ENCODE peak calls at places on chromosomes 4 and X, in four cellular contexts. K, R, D and C are unnamed samples.
A peak's percentile ranks its signal among the peaks of the same experiment; 100 is the strongest.

GRCh38 chrX:50071507-50071906 is 129.3 kb downstream of the AKAP4 start:
- DNase-seq in D (no peak), K (no peak), R (no peak), C (no peak)

GRCh38 chr4:40987151-40987550 is 227.2 kb downstream of the APBB2 start:
- DNase-seq in K (no peak), R (no peak), D (peak; percentile 46), C (no peak)

GRCh38 chr4:85084371-85085170 is 118.1 kb upstream of the WDFY3 start:
- DNase-seq in K (no peak), R (peak; percentile 73), D (peak; percentile 80), C (no peak)

GRCh38 chr4:185322805-185323204 is 72.9 kb downstream of the LRP2BP start:
- DNase-seq in R (no peak), K (no peak), D (peak; percentile 54), C (no peak)

GRCh38 chr4:148112231-148112982 is 329.8 kb downstream of the NR3C2 start:
- DNase-seq in K (no peak), D (peak; percentile 12), R (no peak), C (no peak)

GRCh38 chrX:24002792-24003191 is 24.2 kb downstream of the KLHL15 start:
- DNase-seq in K (no peak), R (no peak), D (peak; percentile 42), C (no peak)

GRCh38 chr4:48254381-48255072 is 15.1 kb downstream of the TEC start:
- DNase-seq in R (no peak), D (peak; percentile 23), K (no peak), C (no peak)

GRCh38 chr4:11039494-11040142 is 355.1 kb upstream of the CLNK start:
- DNase-seq in K (no peak), D (no peak), R (no peak), C (no peak)

GRCh38 chrX:120358687-120359086 is 3.2 kb upstream of the ATP1B4 start:
- DNase-seq in D (no peak), K (no peak), R (no peak), C (no peak)

GRCh38 chr4:75561789-75562188 is 5.9 kb downstream of the ODAPH start:
- DNase-seq in K (peak; percentile 68), D (no peak), R (no peak), C (no peak)

GRCh38 chrX:318068-318738 is 393 bp downstream of the GTPBP6 start:
- DNase-seq in D (peak; percentile 99), R (no peak), K (peak; percentile 100), C (peak; percentile 100)

GRCh38 chr4:59412739-59413138 is 1787.4 kb upstream of the ADGRL3 start:
- DNase-seq in D (no peak), R (no peak), K (no peak), C (no peak)

GRCh38 chr4:77699731-77700210 is 94.2 kb downstream of the CXCL13 start:
- DNase-seq in K (peak; percentile 62), R (no peak), D (peak; percentile 93), C (peak; percentile 33)

GRCh38 chr4:69760455-69760854 is at the start of gene SULT1B1:
- DNase-seq in K (no peak), D (peak; percentile 4), R (no peak), C (no peak)

GRCh38 chr4:187016101-187016500 is 292.4 kb upstream of the FAT1 start:
- DNase-seq in R (no peak), K (no peak), D (peak; percentile 2), C (no peak)

GRCh38 chr4:168636506-168637176 is 139.8 kb downstream of the PALLD start:
- DNase-seq in K (no peak), R (no peak), D (peak; percentile 79), C (no peak)

GRCh38 chr4:80058740-80059139 is 14.3 kb downstream of the ANTXR2 start:
- DNase-seq in D (no peak), K (no peak), R (no peak), C (no peak)

GRCh38 chrX:70498129-70498528 is 53.5 kb downstream of the DLG3 start:
- DNase-seq in D (no peak), K (no peak), R (no peak), C (no peak)

GRCh38 chrX:1144293-1144692 is 68.2 kb downstream of the CRLF2 start:
- DNase-seq in R (no peak), K (no peak), D (no peak), C (no peak)

GRCh38 chrX:40093586-40093985 is 4.2 kb downstream of the BCOR start:
- DNase-seq in D (no peak), K (no peak), R (no peak), C (no peak)

GRCh38 chr4:6548201-6548881 is 26.6 kb upstream of the MAN2B2 start:
- DNase-seq in R (peak; percentile 13), D (peak; percentile 36), K (peak; percentile 75), C (peak; percentile 65)

GRCh38 chr4:2793578-2793919 is 664 bp downstream of the SH3BP2 start:
- DNase-seq in D (peak; percentile 34), R (no peak), K (peak; percentile 43), C (peak; percentile 27)